ENCODE peak calls at places on chromosome 14, in six cellular contexts. M, Q, Y, R, F and T are unnamed samples.

GRCh38 chr14:59869381-59870255 is 958 bp downstream of the RTN1 start:
- DNase-seq in F (no peak), Q (peak; percentile 53), M (peak; percentile 2), R (peak; percentile 51), Y (peak; percentile 68), T (no peak)

GRCh38 chr14:100868621-100869370 is 34.7 kb downstream of the RTL1 start:
- DNase-seq in M (no peak), Q (no peak), R (peak; percentile 11), Y (peak; percentile 24), F (no peak), T (no peak)

GRCh38 chr14:94685166-94685581 is 73.0 kb downstream of the SERPINA3 start:
- DNase-seq in F (no peak), Y (no peak), Q (peak; percentile 12), M (no peak), R (no peak), T (no peak)

GRCh38 chr14:30621354-30621953 is 665 bp upstream of the SCFD1 start:
- DNase-seq in Q (peak; percentile 17), Y (no peak), M (peak; percentile 8), R (no peak), F (peak; percentile 38), T (peak; percentile 28)

GRCh38 chr14:35365130-35366047 is 39.2 kb downstream of the NFKBIA start:
- DNase-seq in R (no peak), F (peak; percentile 83), Y (no peak), Q (no peak), M (peak; percentile 65), T (peak; percentile 93)

GRCh38 chr14:21734457-21735074 is 60.9 kb upstream of the OR4E1 start:
- DNase-seq in R (no peak), Q (peak; percentile 31), F (no peak), M (peak; percentile 20), Y (no peak), T (peak; percentile 60)

GRCh38 chr14:35814371-35815005 is 5.4 kb upstream of the RALGAPA1 start:
- DNase-seq in Q (peak; percentile 51), M (no peak), R (peak; percentile 85), F (peak; percentile 39), Y (no peak), T (peak; percentile 66)

GRCh38 chr14:75548544-75548943 is 26.3 kb downstream of the BATF start:
- DNase-seq in M (no peak), Q (no peak), F (no peak), R (no peak), Y (no peak), T (no peak)

DNA sequence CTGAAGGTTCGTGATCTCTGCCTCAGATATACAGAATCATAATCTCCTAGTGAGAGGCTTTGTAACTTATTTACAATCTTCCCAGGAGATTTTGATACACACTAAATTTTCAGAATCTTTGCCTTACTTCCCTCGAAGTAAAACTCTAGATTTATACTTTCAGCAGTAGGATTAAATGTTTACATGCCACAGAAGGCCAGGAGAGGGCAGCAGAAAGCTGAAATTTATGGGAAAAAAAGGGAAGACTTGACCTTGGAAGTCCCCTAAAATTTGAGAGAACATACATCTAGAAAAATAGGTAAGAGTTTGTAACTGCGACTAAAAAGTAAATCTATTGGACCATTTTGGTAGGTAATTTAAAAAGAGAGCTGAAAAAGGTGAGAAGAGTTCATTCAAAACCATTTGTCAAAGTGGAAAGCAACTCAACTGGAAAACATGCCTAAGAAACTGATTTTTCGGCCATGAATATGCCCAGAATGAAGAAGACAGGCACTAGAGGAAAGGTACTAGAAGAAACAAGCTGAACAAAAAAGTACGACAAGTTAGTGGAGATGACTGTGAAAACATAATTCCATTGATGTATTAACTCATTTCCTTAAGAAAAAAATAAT is 242.0 kb upstream of the MDGA2 start:
- DNase-seq in M (peak; percentile 3), F (no peak), Q (no peak), R (peak; percentile 47), Y (no peak), T (peak; percentile 25)
- TF ChIP-seq CTCF in M (peak; percentile 58), F (peak; percentile 34), Q (peak; percentile 60), R (peak; percentile 73), Y (peak; percentile 22), T (peak; percentile 58)

GRCh38 chr14:85856430-85856829 is 326.5 kb downstream of the FLRT2 start:
- DNase-seq in Y (no peak), R (no peak), Q (no peak), F (no peak), M (no peak), T (peak; percentile 6)
- TF ChIP-seq CTCF in Y (no peak), R (no peak), Q (peak; percentile 45), F (no peak), M (peak; percentile 24), T (peak; percentile 26)

DNA sequence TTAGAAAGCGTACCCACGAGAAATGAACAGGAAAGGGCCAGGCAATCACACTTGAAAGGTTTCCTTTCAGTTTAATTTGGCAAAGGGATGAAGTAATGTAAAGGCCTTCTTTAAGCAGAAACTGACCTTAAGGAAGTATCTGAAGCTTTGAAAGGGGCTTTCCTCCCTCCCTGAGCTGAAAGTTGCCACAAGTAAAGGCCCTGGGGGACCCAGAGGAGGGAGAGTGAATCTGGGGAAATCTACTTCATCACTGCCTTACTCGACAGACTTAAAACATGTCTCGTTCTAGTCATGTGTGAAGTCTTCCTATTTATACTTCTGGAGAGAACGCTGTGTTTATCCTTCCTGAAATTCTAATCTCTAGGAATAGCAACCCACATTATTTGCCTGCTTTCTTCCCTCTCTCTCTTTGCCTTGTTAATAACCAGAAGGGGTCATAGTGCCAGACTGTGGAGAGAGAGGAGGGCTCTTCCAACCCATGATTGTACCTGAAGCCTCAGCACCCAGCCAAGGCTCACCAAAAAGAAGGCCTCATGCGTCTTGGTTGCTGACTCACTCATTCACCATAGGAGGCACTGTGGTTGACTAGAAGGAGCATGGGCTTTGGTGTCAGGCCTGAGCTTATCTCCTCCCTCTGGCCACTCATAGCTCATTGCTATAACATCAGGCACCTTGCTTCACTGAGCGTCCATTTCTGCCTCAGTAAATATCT is 10.2 kb upstream of the GPX2 start:
- DNase-seq in Q (no peak), F (no peak), M (no peak), Y (no peak), R (no peak), T (no peak)
- TF ChIP-seq CTCF in Q (no peak), F (peak; percentile 12), M (no peak), Y (no peak), R (no peak), T (no peak)

DNA sequence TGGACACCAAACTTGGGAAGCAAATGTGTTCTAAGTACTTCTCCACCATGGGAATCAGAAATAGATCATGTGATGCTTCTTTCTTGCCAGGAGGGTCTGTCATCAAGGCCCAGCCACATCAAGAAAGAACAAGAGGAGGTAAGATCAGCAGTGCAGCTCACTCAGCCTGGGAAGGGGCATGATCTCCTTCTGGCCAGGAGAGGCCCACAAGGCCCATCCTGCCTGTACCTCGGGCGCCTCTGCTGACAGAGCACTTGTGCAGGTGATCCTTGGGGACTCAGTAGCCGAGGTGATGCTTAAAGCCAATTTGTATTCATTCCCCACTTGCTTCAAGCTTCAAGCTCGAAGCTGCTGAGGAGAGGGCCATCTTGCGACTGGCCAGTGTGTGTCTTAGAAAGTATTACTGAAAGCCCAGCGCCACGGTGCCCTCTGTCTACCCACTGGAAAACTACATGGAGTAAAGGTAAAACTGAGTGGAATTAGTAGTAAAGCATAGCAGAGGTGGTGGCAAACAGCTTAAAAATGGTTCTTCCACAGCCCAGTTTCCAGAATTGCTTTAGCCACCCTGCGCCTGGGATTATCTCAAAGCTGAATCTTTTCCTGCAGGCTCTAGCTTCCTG is 26.2 kb downstream of the RTRAF start:
- DNase-seq in M (no peak), R (peak; percentile 34), F (no peak), Q (peak; percentile 40), Y (no peak), T (peak; percentile 29)
- TF ChIP-seq CTCF in M (no peak), R (no peak), F (peak; percentile 49), Q (peak; percentile 55), Y (peak; percentile 12), T (peak; percentile 46)